ENCODE peak calls at places on chromosomes 4 and X, in five cellular contexts. V, N, I, U and B are unnamed samples.

GRCh38 chr4:124177647-124178425 is 534.7 kb downstream of the ANKRD50 start:
- DNase-seq in V (no peak), N (no peak), I (no peak), U (no peak), B (no peak)

GRCh38 chr4:82599336-82599735 is 37.5 kb upstream of the TMEM150C start:
- DNase-seq in V (no peak), N (no peak), I (no peak), U (no peak), B (no peak)

GRCh38 chr4:7421356-7422097 is 13.2 kb downstream of the PSAPL1 start:
- DNase-seq in V (peak), N (no peak), I (no peak), U (peak), B (no peak)

GRCh38 chr4:66000500-66001117 is 330.3 kb upstream of the EPHA5 start:
- DNase-seq in V (no peak), N (no peak), I (no peak), U (no peak), B (no peak)

GRCh38 chr4:5940470-5941203 is 47.8 kb upstream of the CRMP1 start:
- DNase-seq in V (no peak), N (no peak), I (no peak), U (no peak), B (no peak)

GRCh38 chr4:1396806-1397455 is 9.3 kb downstream of the NKX1-1 start:
- DNase-seq in V (no peak), N (no peak), I (no peak), U (peak), B (no peak)

GRCh38 chr4:66863481-66863880 is 681.8 kb downstream of the CENPC start:
- DNase-seq in V (no peak), N (no peak), I (no peak), U (no peak), B (no peak)

GRCh38 chr4:25299476-25300203 is 12.9 kb upstream of the ZCCHC4 start:
- DNase-seq in V (no peak), N (no peak), I (no peak), U (no peak), B (no peak)

GRCh38 chrX:47189906-47190305 is 3.7 kb upstream of the UBA1 start:
- DNase-seq in V (no peak), N (no peak), I (no peak), U (no peak), B (no peak)

GRCh38 chr4:95547708-95548471 is 883 bp downstream of the UNC5C start:
- DNase-seq in V (no peak), N (no peak), I (peak), U (peak), B (peak)

GRCh38 chr4:154389142-154389541 is 102.5 kb downstream of the DCHS2 start:
- DNase-seq in V (no peak), N (no peak), I (no peak), U (no peak), B (no peak)

GRCh38 chr4:155705664-155706063 is 39.0 kb downstream of the GUCY1A1 start:
- DNase-seq in V (no peak), N (no peak), I (no peak), U (no peak), B (no peak)

GRCh38 chrX:9148626-9149385 is 114.9 kb upstream of the FAM9B start:
- DNase-seq in V (no peak), N (no peak), I (no peak), U (peak), B (no peak)

GRCh38 chr4:1714303-1715001 is 2.3 kb upstream of the SLBP start:
- DNase-seq in V (no peak), N (no peak), I (no peak), U (no peak), B (no peak)

GRCh38 chrX:106415276-106415895 is 196.4 kb upstream of the RADX start:
- DNase-seq in V (no peak), N (no peak), I (no peak), U (no peak), B (peak)

GRCh38 chr4:1900624-1901023 is 29.4 kb downstream of the NSD2 start:
- DNase-seq in V (no peak), N (no peak), I (no peak), U (no peak), B (no peak)

GRCh38 chrX:78182881-78183280 is 43.4 kb upstream of the TAF9B start:
- DNase-seq in V (no peak), N (no peak), I (no peak), U (no peak), B (no peak)

GRCh38 chr4:185656467-185656890 is 121.2 kb upstream of the PDLIM3 start:
- DNase-seq in V (no peak), N (no peak), I (peak), U (peak), B (peak)

GRCh38 chrX:2710041-2710471 is 19.0 kb downstream of the CD99 start:
- DNase-seq in V (no peak), N (no peak), I (no peak), U (peak), B (no peak)

GRCh38 chrX:153917814-153918213 is 8.2 kb downstream of the ARHGAP4 start:
- DNase-seq in V (no peak), N (no peak), I (no peak), U (no peak), B (no peak)

GRCh38 chr4:38017579-38017978 is 57.4 kb downstream of the PTTG2 start:
- DNase-seq in V (no peak), N (no peak), I (no peak), U (no peak), B (no peak)

GRCh38 chr4:21134994-21135393 is 434.7 kb downstream of the PACRGL start:
- DNase-seq in V (no peak), N (no peak), I (no peak), U (no peak), B (peak)

GRCh38 chrX:45743906-45744625 is 543.4 kb upstream of the DIPK2B start:
- DNase-seq in V (no peak), N (no peak), I (no peak), U (no peak), B (no peak)

GRCh38 chrX:135345328-135345645 is 36.0 kb downstream of the ETDC start:
- DNase-seq in V (no peak), N (no peak), I (peak), U (peak), B (no peak)

GRCh38 chr4:2256156-2256731 is 5.7 kb downstream of the MXD4 start:
- DNase-seq in V (no peak), N (no peak), I (peak), U (peak), B (no peak)

GRCh38 chr4:173735055-173735454 is 205.0 kb upstream of the HAND2 start:
- DNase-seq in V (no peak), N (no peak), I (no peak), U (no peak), B (no peak)

GRCh38 chr4:23827971-23828680 is 61.7 kb downstream of the PPARGC1A start:
- DNase-seq in V (no peak), N (no peak), I (no peak), U (no peak), B (no peak)

GRCh38 chr4:113919611-113920010 is 59.8 kb downstream of the ARSJ start:
- DNase-seq in V (no peak), N (no peak), I (no peak), U (no peak), B (no peak)

GRCh38 chrX:20374866-20375530 is 108.3 kb upstream of the RPS6KA3 start:
- DNase-seq in V (no peak), N (no peak), I (no peak), U (no peak), B (no peak)

GRCh38 chrX:9184231-9184630 is 150.3 kb upstream of the FAM9B start:
- DNase-seq in V (no peak), N (no peak), I (no peak), U (no peak), B (no peak)